ENCODE peak calls at places on chromosomes 11 and 22, in nine cellular contexts. V is NCI-H774; B is A549; F is amygdala; P is HAP-1; U is fibroblast of lung; W is cardiac fibroblast; K is naive thymus-derived CD8-positive, alpha-beta T cell; H is NCI-H2171 treated with DMSO at 0.1 percent for 48 hours. L is an unnamed sample.

GRCh38 chr22:21032037-21032842 is at the start of gene SLC7A4:
- DNase-seq in V (no peak), B (no peak), F (no peak), P (no peak), U (no peak), W (no peak), K (peak), H (peak), L (no peak)

GRCh38 chr11:75241036-75241905 is 697 bp downstream of the TPBGL start:
- DNase-seq in V (peak), B (peak), F (peak), P (peak), U (peak), W (peak), K (peak), H (peak), L (no peak)

GRCh38 chr11:119100246-119100959 is 1.2 kb downstream of the DPAGT1 start:
- DNase-seq in V (no peak), B (peak), F (no peak), P (peak), U (peak), W (peak), K (no peak), H (no peak), L (peak)

GRCh38 chr11:32821517-32821916 is 8.2 kb upstream of the PRRG4 start:
- DNase-seq in V (no peak), B (no peak), F (no peak), P (no peak), U (no peak), W (no peak), K (no peak), H (no peak), L (peak)

GRCh38 chr11:125188021-125188420 is 23.5 kb downstream of the PKNOX2 start:
- DNase-seq in V (no peak), B (no peak), F (no peak), P (no peak), U (no peak), W (no peak), K (no peak), H (no peak), L (peak)

GRCh38 chr11:9662273-9662672 is 1.6 kb upstream of the SWAP70 start:
- DNase-seq in V (no peak), B (no peak), F (no peak), P (no peak), U (no peak), W (no peak), K (no peak), H (no peak), L (no peak)

GRCh38 chr11:130945945-130946344 is 29.7 kb upstream of the SNX19 start:
- DNase-seq in V (no peak), B (no peak), F (no peak), P (no peak), U (peak), W (peak), K (no peak), H (no peak), L (no peak)

GRCh38 chr11:33461726-33462125 is 204.5 kb downstream of the HIPK3 start:
- DNase-seq in V (no peak), B (no peak), F (no peak), P (no peak), U (no peak), W (no peak), K (no peak), H (no peak), L (no peak)

GRCh38 chr11:9575531-9576240 is 2.2 kb downstream of the WEE1 start:
- DNase-seq in V (no peak), B (no peak), F (no peak), P (no peak), U (no peak), W (no peak), K (no peak), H (no peak), L (peak)

GRCh38 chr11:68128682-68129327 is 7.6 kb upstream of the CHKA start:
- DNase-seq in V (no peak), B (no peak), F (no peak), P (no peak), U (peak), W (peak), K (no peak), H (no peak), L (no peak)

GRCh38 chr11:116910378-116910777 is 73.0 kb upstream of the APOA1 start:
- DNase-seq in V (no peak), B (no peak), F (no peak), P (no peak), U (peak), W (peak), K (no peak), H (no peak), L (no peak)

GRCh38 chr11:109040303-109040702 is 375.4 kb downstream of the DDX10 start:
- DNase-seq in V (no peak), B (no peak), F (no peak), P (no peak), U (no peak), W (no peak), K (no peak), H (no peak), L (peak)

GRCh38 chr11:19329910-19330309 is 89.2 kb upstream of the E2F8 start:
- DNase-seq in V (no peak), B (no peak), F (no peak), P (no peak), U (no peak), W (no peak), K (no peak), H (no peak), L (no peak)

GRCh38 chr11:534592-535518 is 521 bp downstream of the HRAS start:
- DNase-seq in V (no peak), B (peak), F (no peak), P (no peak), U (peak), W (peak), K (no peak), H (peak), L (peak)

L was measured in RKO.